ENCODE peak calls at places on chromosomes 1 and 21, in seven cellular contexts. P is HCT116; E is activated CD8-positive, alpha-beta T cell treated with anti-CD3 and anti-CD28 coated beads for 36 hours; V is foreskin fibroblast; I is esophagus muscularis mucosa; C is GM12864; D is RWPE1. K is an unnamed sample.

GRCh38 chr1:193183019-193183643 is 3.3 kb downstream of the B3GALT2 start:
- DNase-seq in P (peak), E (no peak), V (peak), I (no peak), C (peak), D (peak), K (peak)

GRCh38 chr1:233730809-233731208 is 116.9 kb downstream of the KCNK1 start:
- DNase-seq in P (no peak), E (no peak), V (no peak), I (no peak), C (no peak), D (no peak), K (no peak)

GRCh38 chr1:81670286-81670685 is 130.4 kb upstream of the ADGRL2 start:
- DNase-seq in P (no peak), E (no peak), V (peak), I (no peak), C (no peak), D (peak), K (no peak)

GRCh38 chr1:44812822-44813543 is 4.7 kb downstream of the BTBD19 start:
- DNase-seq in P (no peak), E (peak), V (peak), I (no peak), C (no peak), D (no peak), K (no peak)

GRCh38 chr1:90204780-90205179 is 209.9 kb downstream of the ZNF326 start:
- DNase-seq in P (no peak), E (no peak), V (no peak), I (no peak), C (no peak), D (no peak), K (no peak)

GRCh38 chr1:56788588-56788987 is 30.6 kb downstream of the FYB2 start:
- DNase-seq in P (no peak), E (no peak), V (no peak), I (no peak), C (no peak), D (no peak), K (no peak)

GRCh38 chr1:102252731-102253360 is 256.1 kb upstream of the OLFM3 start:
- DNase-seq in P (no peak), E (no peak), V (no peak), I (no peak), C (no peak), D (no peak), K (no peak)

GRCh38 chr1:117568999-117569398 is 36.8 kb upstream of the TENT5C start:
- DNase-seq in P (no peak), E (no peak), V (no peak), I (no peak), C (no peak), D (no peak), K (no peak)

GRCh38 chr1:33171993-33172813 is 9.6 kb downstream of the TRIM62 start:
- DNase-seq in P (no peak), E (no peak), V (no peak), I (no peak), C (no peak), D (no peak), K (no peak)

GRCh38 chr1:119626841-119627240 is 21.2 kb downstream of the ZNF697 start:
- DNase-seq in P (no peak), E (no peak), V (peak), I (no peak), C (no peak), D (no peak), K (no peak)

GRCh38 chr1:9196129-9197040 is 38.2 kb upstream of the H6PD start:
- DNase-seq in P (no peak), E (peak), V (peak), I (no peak), C (no peak), D (no peak), K (peak)

GRCh38 chr1:183871142-183871541 is 66.2 kb downstream of the RGL1 start:
- DNase-seq in P (peak), E (no peak), V (peak), I (no peak), C (no peak), D (no peak), K (no peak)

GRCh38 chr1:36510418-36510817 is 27.7 kb upstream of the CSF3R start:
- DNase-seq in P (no peak), E (no peak), V (no peak), I (no peak), C (no peak), D (no peak), K (no peak)

GRCh38 chr21:42093991-42094417 is 22.9 kb downstream of the UMODL1 start:
- DNase-seq in P (no peak), E (no peak), V (peak), I (no peak), C (no peak), D (peak), K (no peak)

GRCh38 chr1:86207323-86207722 is 50.8 kb upstream of the COL24A1 start:
- DNase-seq in P (no peak), E (no peak), V (peak), I (no peak), C (no peak), D (peak), K (no peak)

GRCh38 chr1:40248429-40248828 is 692 bp downstream of the TMCO2 start:
- DNase-seq in P (no peak), E (no peak), V (no peak), I (no peak), C (no peak), D (no peak), K (no peak)

GRCh38 chr1:22108343-22109135 is 34.4 kb downstream of the WNT4 start:
- DNase-seq in P (no peak), E (no peak), V (peak), I (peak), C (no peak), D (no peak), K (no peak)

GRCh38 chr1:109824349-109825115 is 60.8 kb upstream of the EPS8L3 start:
- DNase-seq in P (no peak), E (no peak), V (no peak), I (peak), C (no peak), D (no peak), K (peak)

GRCh38 chr1:235563513-235563912 is 59.3 kb upstream of the B3GALNT2 start:
- DNase-seq in P (no peak), E (no peak), V (no peak), I (no peak), C (no peak), D (no peak), K (no peak)

GRCh38 chr1:25198731-25199231 is 33.5 kb downstream of the SYF2 start:
- DNase-seq in P (no peak), E (peak), V (no peak), I (no peak), C (no peak), D (no peak), K (no peak)

GRCh38 chr1:95953005-95953404 is 719.0 kb downstream of the RWDD3 start:
- DNase-seq in P (peak), E (no peak), V (peak), I (no peak), C (no peak), D (peak), K (no peak)
- TF ChIP-seq CTCF in P (no peak), E (no peak), V (no peak), I (no peak), C (no peak), D (no peak), K (no peak)

GRCh38 chr1:156228501-156228900 is 13.5 kb upstream of the BGLAP start:
- DNase-seq in P (no peak), E (no peak), V (no peak), I (no peak), C (no peak), D (no peak), K (no peak)

GRCh38 chr1:156221986-156222692 is 9.3 kb downstream of the PMF1 start:
- DNase-seq in P (no peak), E (no peak), V (no peak), I (no peak), C (no peak), D (no peak), K (no peak)

GRCh38 chr1:156226782-156227181 is 14.0 kb downstream of the PMF1 start:
- DNase-seq in P (no peak), E (no peak), V (no peak), I (no peak), C (no peak), D (no peak), K (peak)

GRCh38 chr1:156226116-156226538 is 13.3 kb downstream of the PMF1 start:
- DNase-seq in P (no peak), E (peak), V (no peak), I (no peak), C (peak), D (no peak), K (peak)

DNA sequence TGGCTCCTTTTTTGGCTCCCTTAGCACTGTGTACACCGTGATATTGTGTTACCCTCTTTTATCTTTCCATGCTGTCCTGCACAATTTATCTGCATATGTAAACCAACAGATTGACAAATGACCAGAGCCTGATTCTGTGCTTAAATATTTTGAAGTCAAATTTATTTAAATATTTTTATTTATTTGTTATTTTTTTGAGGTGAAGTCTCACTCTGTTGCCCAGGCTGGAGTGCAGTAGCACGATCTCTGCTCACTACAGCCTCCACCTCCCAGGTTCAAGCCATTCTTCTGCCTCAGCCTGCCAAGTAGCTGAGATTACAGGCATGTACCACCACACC is 12.8 kb downstream of the PMF1 start:
- DNase-seq in P (no peak), E (no peak), V (no peak), I (no peak), C (no peak), D (no peak), K (no peak)
- TF ChIP-seq CTCF in P (no peak), E (no peak), V (no peak), I (no peak), C (no peak), D (peak), K (no peak)

GRCh38 chr1:160746870-160747500 is 7.9 kb downstream of the SLAMF7 start:
- DNase-seq in P (no peak), E (no peak), V (no peak), I (no peak), C (no peak), D (no peak), K (no peak)

GRCh38 chr1:160748877-160749269 is 9.8 kb downstream of the SLAMF7 start:
- DNase-seq in P (no peak), E (no peak), V (peak), I (no peak), C (no peak), D (peak), K (no peak)

GRCh38 chr1:160747717-160748116 is 8.7 kb downstream of the SLAMF7 start:
- DNase-seq in P (no peak), E (no peak), V (no peak), I (no peak), C (no peak), D (no peak), K (no peak)

GRCh38 chr1:160750608-160751007 is 11.6 kb downstream of the SLAMF7 start:
- DNase-seq in P (no peak), E (no peak), V (no peak), I (no peak), C (no peak), D (no peak), K (no peak)

GRCh38 chr1:160748182-160748876 is 9.3 kb downstream of the SLAMF7 start:
- DNase-seq in P (no peak), E (no peak), V (no peak), I (no peak), C (no peak), D (peak), K (no peak)
- TF ChIP-seq CTCF in P (peak), E (peak), V (no peak), I (no peak), C (peak), D (no peak), K (peak)

GRCh38 chr1:215375386-215375785 is 191.7 kb upstream of the KCTD3 start:
- DNase-seq in P (no peak), E (no peak), V (no peak), I (no peak), C (no peak), D (no peak), K (no peak)
- TF ChIP-seq CTCF in P (no peak), E (no peak), V (no peak), I (no peak), C (no peak), D (no peak), K (no peak)

GRCh38 chr1:205275133-205275532 is 46.4 kb downstream of the NUAK2 start:
- DNase-seq in P (no peak), E (no peak), V (no peak), I (no peak), C (no peak), D (no peak), K (no peak)
- TF ChIP-seq CTCF in P (no peak), E (no peak), V (no peak), I (no peak), C (no peak), D (no peak), K (no peak)

GRCh38 chr21:36141513-36141925 is 6.6 kb downstream of the CBR3 start:
- DNase-seq in P (peak), E (peak), V (peak), I (no peak), C (peak), D (peak), K (peak)
- TF ChIP-seq CTCF in P (peak), E (peak), V (peak), I (peak), C (peak), D (peak), K (peak)

DNA sequence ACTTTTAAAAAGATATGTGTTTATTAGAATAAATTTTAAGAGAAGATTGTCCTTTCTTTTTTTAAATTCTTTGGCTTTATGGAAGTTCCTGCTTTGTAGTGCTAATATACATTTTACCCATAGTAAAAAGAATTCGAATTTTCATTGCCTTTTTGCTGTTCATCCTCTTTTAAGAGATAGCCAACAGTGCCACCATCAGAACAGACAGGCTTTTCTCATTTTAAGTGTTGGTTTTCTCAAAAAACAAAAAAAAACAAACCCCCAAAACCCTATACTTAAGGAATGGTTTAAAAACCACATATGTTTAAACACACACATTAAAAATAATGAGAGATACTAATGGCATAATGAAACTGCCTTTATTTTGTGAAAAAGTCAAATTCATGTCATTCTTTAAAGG is 118.8 kb downstream of the NEK7 start:
- DNase-seq in P (no peak), E (no peak), V (peak), I (no peak), C (no peak), D (no peak), K (no peak)
- TF ChIP-seq CTCF in P (no peak), E (no peak), V (no peak), I (no peak), C (peak), D (no peak), K (no peak)

GRCh38 chr1:177490240-177490639 is 319.5 kb downstream of the BRINP2 start:
- DNase-seq in P (no peak), E (no peak), V (no peak), I (no peak), C (no peak), D (no peak), K (no peak)
- TF ChIP-seq CTCF in P (no peak), E (no peak), V (no peak), I (no peak), C (no peak), D (no peak), K (no peak)

DNA sequence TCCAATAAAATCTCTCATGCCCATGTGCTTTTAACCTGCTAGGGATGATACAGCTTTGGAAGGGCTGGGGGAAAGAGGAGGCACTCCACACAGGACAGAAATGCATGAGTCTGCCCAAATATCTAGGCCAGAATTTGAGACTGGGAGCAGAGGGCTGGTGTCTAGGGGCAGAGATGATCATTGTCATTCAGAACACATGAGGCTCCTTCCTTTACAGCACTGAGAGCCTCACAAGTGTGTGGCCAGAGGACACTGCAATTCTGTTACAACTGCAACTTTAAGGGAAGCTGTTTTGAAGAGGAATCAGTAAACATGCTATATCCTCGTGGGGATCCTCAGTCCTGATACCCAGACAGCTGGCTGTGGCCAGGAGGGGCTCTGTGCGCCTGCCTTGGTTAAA is 541.3 kb downstream of the OMA1 start:
- DNase-seq in P (no peak), E (no peak), V (no peak), I (no peak), C (no peak), D (no peak), K (no peak)
- TF ChIP-seq CTCF in P (no peak), E (no peak), V (no peak), I (no peak), C (no peak), D (no peak), K (no peak)

GRCh38 chr1:55010887-55011217 is 12.1 kb downstream of the BSND start:
- DNase-seq in P (no peak), E (peak), V (no peak), I (no peak), C (no peak), D (no peak), K (no peak)
- TF ChIP-seq CTCF in P (no peak), E (no peak), V (no peak), I (no peak), C (peak), D (no peak), K (no peak)